ENCODE peak calls at places on chromosome 15, in eight cellular contexts. Q is epithelial cell of esophagus; R is stimulated activated CD4-positive, alpha-beta T cell treated with anti-CD3 and anti-CD28 coated beads, Interleukin-2, amount 100 ng/mL, for 24 hours; Y is MG63; T is AG04449; B is heart right ventricle; Z is Ammon's horn; A is amniotic stem cell. D is an unnamed sample.
A peak's percentile ranks its signal among the peaks of the same experiment; 100 is the strongest.

GRCh38 chr15:67892559-67893377 is 52.9 kb upstream of the RNU6-1 start:
- DNase-seq in Q (no peak), R (no peak), Y (peak; percentile 52), T (no peak), B (no peak), Z (no peak), A (no peak), D (no peak)

GRCh38 chr15:93706881-93707280 is 524.5 kb upstream of the MCTP2 start:
- DNase-seq in Q (no peak), R (no peak), Y (no peak), T (no peak), B (no peak), Z (no peak), A (no peak), D (no peak)

GRCh38 chr15:28109626-28110415 is 10.7 kb upstream of the OCA2 start:
- DNase-seq in Q (no peak), R (no peak), Y (no peak), T (no peak), B (no peak), Z (no peak), A (no peak), D (no peak)

GRCh38 chr15:101543026-101543390 is 53.5 kb upstream of the PCSK6 start:
- DNase-seq in Q (no peak), R (no peak), Y (no peak), T (no peak), B (no peak), Z (no peak), A (no peak), D (no peak)

GRCh38 chr15:39127925-39128617 is 452.8 kb upstream of the THBS1 start:
- DNase-seq in Q (peak; percentile 83), R (no peak), Y (peak; percentile 70), T (peak; percentile 90), B (no peak), Z (no peak), A (peak; percentile 89), D (no peak)

GRCh38 chr15:90201944-90202375 is 830 bp downstream of the SEMA4B start:
- DNase-seq in Q (no peak), R (no peak), Y (no peak), T (no peak), B (no peak), Z (no peak), A (no peak), D (no peak)

GRCh38 chr15:61467823-61468222 is 238.7 kb upstream of the RORA start:
- DNase-seq in Q (no peak), R (no peak), Y (no peak), T (no peak), B (no peak), Z (no peak), A (no peak), D (no peak)

GRCh38 chr15:48566669-48567068 is 78.8 kb downstream of the FBN1 start:
- DNase-seq in Q (no peak), R (no peak), Y (peak; percentile 56), T (no peak), B (no peak), Z (no peak), A (no peak), D (no peak)

GRCh38 chr15:41047474-41047873 is 68.6 kb downstream of the INO80 start:
- DNase-seq in Q (no peak), R (no peak), Y (no peak), T (no peak), B (no peak), Z (no peak), A (no peak), D (no peak)

GRCh38 chr15:62270216-62270921 is 105.3 kb upstream of the C2CD4B start:
- DNase-seq in Q (no peak), R (no peak), Y (no peak), T (no peak), B (no peak), Z (no peak), A (no peak), D (no peak)

GRCh38 chr15:33344530-33344929 is 33.8 kb downstream of the RYR3 start:
- DNase-seq in Q (no peak), R (no peak), Y (no peak), T (no peak), B (no peak), Z (no peak), A (no peak), D (no peak)

D was measured in smooth muscle cell of the brain vasculature.